ENCODE peak calls at places on chromosomes 6 and 20, in seven cellular contexts. O, R, L, Y, E, F and G are unnamed samples.

GRCh38 chr6:11251553-11252358 is 19.3 kb upstream of the NEDD9 start:
- DNase-seq in R (no peak), Y (no peak), O (no peak), E (peak), L (peak), F (no peak), G (peak)

GRCh38 chr6:81105998-81106397 is 646.5 kb downstream of the TENT5A start:
- DNase-seq in E (no peak), R (no peak), F (no peak), O (no peak), L (no peak), Y (no peak), G (no peak)

GRCh38 chr6:7311920-7312615 is 931 bp downstream of the SSR1 start:
- DNase-seq in L (peak), R (no peak), Y (no peak), O (no peak), F (peak), E (peak), G (no peak)

GRCh38 chr6:45923831-45924391 is 91.7 kb downstream of the CLIC5 start:
- DNase-seq in E (peak), O (no peak), F (no peak), L (peak), R (no peak), Y (no peak), G (no peak)

GRCh38 chr6:159819932-159820640 is 20.0 kb downstream of the PNLDC1 start:
- DNase-seq in Y (peak), F (peak), E (no peak), R (peak), L (no peak), O (no peak), G (no peak)

GRCh38 chr20:63551068-63551467 is 2.9 kb upstream of the FNDC11 start:
- DNase-seq in Y (no peak), F (no peak), E (no peak), L (no peak), R (no peak), O (no peak), G (no peak)

GRCh38 chr6:30163090-30163917 is at the start of gene TRIM15:
- DNase-seq in L (peak), O (peak), Y (peak), F (peak), E (no peak), R (peak), G (peak)

GRCh38 chr6:99905209-99906106 is 88.6 kb downstream of the MCHR2 start:
- DNase-seq in R (no peak), O (peak), Y (peak), F (peak), L (peak), E (peak), G (no peak)

GRCh38 chr6:128723667-128724066 is 159.3 kb upstream of the LAMA2 start:
- DNase-seq in Y (no peak), L (peak), F (no peak), R (no peak), O (no peak), E (no peak), G (no peak)

DNA sequence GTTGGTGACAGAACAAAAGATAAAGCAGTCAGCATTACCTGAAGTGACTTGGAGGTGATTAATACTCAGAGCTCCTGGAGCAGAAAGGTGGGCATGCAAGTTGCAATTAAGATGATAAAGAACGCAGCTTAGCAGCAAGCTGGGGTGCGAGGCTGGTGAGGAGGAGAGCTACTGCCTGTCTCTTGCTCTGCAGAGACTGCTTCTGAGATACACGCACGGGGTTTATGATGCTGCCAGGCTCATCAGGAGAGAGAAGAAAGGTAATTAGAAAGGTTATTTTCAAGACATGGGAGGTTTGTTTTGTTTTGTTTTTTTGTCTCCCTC is 141.6 kb upstream of the DTNBP1 start:
- DNase-seq in E (no peak), R (no peak), O (no peak), F (no peak), Y (no peak), L (no peak), G (no peak)
- H3K9ac ChIP-seq in E (no peak), R (no peak), O (no peak), F (no peak), Y (no peak), L (no peak), G (no peak)

GRCh38 chr6:8321671-8322404 is 113.5 kb downstream of the SLC35B3 start:
- DNase-seq in Y (no peak), E (no peak), F (no peak), O (no peak), R (no peak), L (peak), G (no peak)
- H3K27ac ChIP-seq in Y (no peak), E (no peak), F (no peak), O (no peak), R (no peak), L (no peak), G (no peak)

GRCh38 chr6:170444811-170445211 is 108.3 kb downstream of the PSMB1 start:
- DNase-seq in R (no peak), E (no peak), L (peak), Y (no peak), F (no peak), O (no peak), G (no peak)

GRCh38 chr6:170444056-170444505 is 109.0 kb downstream of the PSMB1 start:
- DNase-seq in R (peak), F (no peak), E (no peak), L (no peak), O (no peak), Y (no peak), G (no peak)

GRCh38 chr6:170441316-170441715 is 111.8 kb downstream of the PSMB1 start:
- DNase-seq in L (no peak), E (peak), Y (no peak), F (no peak), R (no peak), O (no peak), G (no peak)

GRCh38 chr6:170442596-170442995 is 110.5 kb downstream of the PSMB1 start:
- DNase-seq in Y (no peak), O (no peak), R (no peak), L (no peak), F (no peak), E (no peak), G (no peak)

DNA sequence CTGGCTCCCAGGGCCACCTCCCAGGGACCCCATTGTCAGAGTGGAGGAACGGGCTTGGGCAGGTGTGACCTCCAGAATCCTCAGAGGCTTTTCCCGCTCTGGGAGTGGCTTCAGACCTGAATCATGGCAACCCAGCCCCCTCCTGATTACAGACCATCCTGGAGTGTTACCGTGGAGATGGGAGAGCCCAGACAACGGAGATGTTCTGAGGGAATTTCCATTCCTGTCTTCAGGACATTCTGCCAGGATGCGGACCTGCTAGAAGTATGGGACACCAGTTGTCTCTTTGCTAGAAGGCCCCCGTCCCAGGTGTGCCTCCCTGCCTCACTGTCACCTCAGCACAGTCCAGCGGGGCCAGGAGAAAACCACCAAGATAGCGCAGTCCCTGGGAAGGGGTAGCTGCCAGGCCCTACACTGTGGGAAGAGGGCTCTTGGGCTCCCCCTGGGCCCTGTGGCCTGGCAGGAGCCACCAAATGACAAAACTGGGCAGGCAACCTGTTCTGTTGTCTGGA is 109.9 kb downstream of the PSMB1 start:
- DNase-seq in O (no peak), Y (no peak), R (peak), E (no peak), L (no peak), F (peak), G (no peak)
- TF ChIP-seq CTCF in O (peak), Y (no peak), R (peak), E (no peak), L (no peak), F (peak), G (no peak)

GRCh38 chr6:63527658-63528514 is 44.4 kb upstream of the LOC128125822 start:
- DNase-seq in Y (no peak), F (no peak), R (no peak), L (peak), O (peak), E (peak), G (peak)
- H3K9ac ChIP-seq in Y (no peak), F (no peak), R (no peak), L (peak), O (peak), E (no peak), G (no peak)

GRCh38 chr20:733806-734205 is 34.5 kb downstream of the SLC52A3 start:
- DNase-seq in Y (no peak), L (no peak), R (no peak), E (no peak), F (peak), O (no peak), G (no peak)

GRCh38 chr20:740162-740561 is 28.1 kb downstream of the SLC52A3 start:
- DNase-seq in Y (no peak), F (no peak), O (no peak), E (no peak), L (no peak), R (no peak), G (no peak)

GRCh38 chr20:741620-742019 is 26.7 kb downstream of the SLC52A3 start:
- DNase-seq in R (no peak), O (no peak), E (no peak), Y (no peak), F (no peak), L (no peak), G (no peak)

GRCh38 chr20:742156-742555 is 26.1 kb downstream of the SLC52A3 start:
- DNase-seq in O (no peak), E (no peak), F (no peak), Y (no peak), L (no peak), R (no peak), G (no peak)

GRCh38 chr20:739736-740135 is 28.6 kb downstream of the SLC52A3 start:
- DNase-seq in F (no peak), R (no peak), E (no peak), O (no peak), L (no peak), Y (no peak), G (no peak)
- H3K27ac ChIP-seq in F (no peak), R (no peak), E (no peak), O (no peak), L (no peak), Y (no peak), G (no peak)

GRCh38 chr20:32543570-32544259 is 41.4 kb downstream of the NOL4L start:
- DNase-seq in O (no peak), E (no peak), F (no peak), L (no peak), Y (no peak), R (no peak), G (no peak)
- TF ChIP-seq CTCF in O (no peak), E (no peak), F (no peak), L (no peak), Y (no peak), R (no peak), G (no peak)

GRCh38 chr6:27834384-27834783 is 77.8 kb downstream of the OR2B2 start:
- DNase-seq in O (no peak), L (no peak), Y (no peak), R (no peak), E (no peak), F (no peak), G (no peak)

GRCh38 chr6:27830212-27830664 is 82.0 kb downstream of the OR2B2 start:
- DNase-seq in O (no peak), R (no peak), L (peak), Y (no peak), E (no peak), F (peak), G (no peak)

GRCh38 chr6:27825025-27825823 is 87.0 kb downstream of the OR2B2 start:
- DNase-seq in O (no peak), L (peak), R (no peak), F (no peak), E (no peak), Y (no peak), G (no peak)

GRCh38 chr6:27834879-27835549 is 77.2 kb downstream of the OR2B2 start:
- DNase-seq in O (no peak), L (no peak), E (no peak), F (no peak), Y (no peak), R (no peak), G (no peak)

DNA sequence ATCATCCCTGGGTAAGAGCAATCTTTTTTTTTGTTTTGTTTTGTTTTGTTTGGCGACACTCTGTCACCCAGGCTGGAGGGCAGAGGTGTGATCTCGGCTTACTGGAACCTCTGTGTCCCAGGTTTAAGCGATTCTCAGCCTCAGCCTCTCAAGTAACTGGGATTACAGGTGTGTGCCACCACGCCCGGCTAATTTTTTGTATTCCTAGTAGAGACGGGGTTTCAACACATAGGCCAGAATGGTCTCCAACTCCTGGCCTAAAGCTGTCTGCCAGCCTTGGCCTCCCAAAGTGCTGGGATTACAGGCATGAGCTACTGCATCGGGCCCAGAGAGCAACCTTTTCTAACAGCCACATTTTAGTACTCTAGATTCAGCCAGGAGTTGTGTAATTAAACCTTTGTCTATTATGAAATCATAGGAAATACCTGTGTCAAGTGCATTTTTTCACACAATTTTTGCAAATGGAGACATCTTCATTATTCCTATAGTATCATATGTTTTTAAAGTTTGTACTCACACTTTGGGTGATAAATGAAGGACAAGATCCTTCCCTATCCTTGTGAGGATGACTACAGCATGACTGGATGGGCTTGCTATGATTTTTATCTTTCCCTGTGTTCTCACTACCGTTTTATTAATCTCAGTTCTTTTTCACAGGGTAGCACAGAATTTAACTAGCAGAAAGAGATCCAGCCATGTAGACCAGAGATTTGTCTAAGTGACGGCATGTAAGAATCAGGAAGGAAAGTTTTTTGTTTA is 82.6 kb downstream of the OR2B2 start:
- DNase-seq in L (peak), O (no peak), R (no peak), E (no peak), F (no peak), Y (no peak), G (no peak)
- H3K9ac ChIP-seq in L (no peak), O (peak), R (peak), E (no peak), F (peak), Y (peak), G (no peak)

GRCh38 chr6:56538851-56539250 is 103.8 kb downstream of the DST start:
- DNase-seq in O (no peak), F (no peak), E (no peak), Y (no peak), L (no peak), R (no peak), G (no peak)

GRCh38 chr6:56539503-56540105 is 103.1 kb downstream of the DST start:
- DNase-seq in L (no peak), R (no peak), F (no peak), Y (no peak), O (no peak), E (no peak), G (no peak)

GRCh38 chr6:56541736-56542366 is 100.8 kb downstream of the DST start:
- DNase-seq in Y (no peak), F (no peak), R (no peak), L (no peak), O (no peak), E (no peak), G (no peak)

GRCh38 chr6:56540950-56541600 is 101.6 kb downstream of the DST start:
- DNase-seq in F (no peak), E (peak), O (no peak), R (no peak), Y (no peak), L (no peak), G (no peak)

DNA sequence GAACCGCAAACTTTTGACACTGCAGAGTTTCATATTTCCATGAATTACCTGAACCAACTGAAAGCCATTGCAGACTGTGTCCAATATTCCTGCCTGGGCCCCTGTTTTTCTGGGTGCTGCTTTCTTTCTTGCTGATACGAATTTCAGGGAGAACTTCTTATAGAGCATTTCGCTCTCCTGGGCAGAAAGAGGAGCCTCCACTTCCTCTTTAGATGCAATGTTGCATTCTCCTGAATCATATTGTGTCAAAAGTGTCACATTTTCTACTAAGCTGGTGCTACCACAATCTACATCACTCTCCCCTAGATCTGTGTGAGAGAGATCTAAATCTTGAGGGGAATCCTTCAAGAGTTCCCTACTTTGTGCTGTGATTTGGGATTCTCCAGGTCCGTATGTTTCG is 102.5 kb downstream of the DST start:
- DNase-seq in F (no peak), Y (no peak), E (no peak), L (no peak), O (no peak), R (no peak), G (no peak)
- H3K27ac ChIP-seq in F (no peak), Y (no peak), E (peak), L (peak), O (no peak), R (no peak), G (peak)